ENCODE peak calls at places on chromosomes 6 and 20, in five cellular contexts. A is mesendoderm; B is left colon; R is stimulated activated CD8-positive, alpha-beta memory T cell treated with anti-CD3 and anti-CD28 coated beads, Interleukin-4, amount 100 ng/mL, for 4 hours; T is NCI-H2171. W is an unnamed sample.

GRCh38 chr6:89117285-89118108 is at the start of gene SRSF12:
- DNase-seq in A (peak), B (peak), R (peak), T (peak), W (peak)

GRCh38 chr6:110415297-110415916 is at the start of gene DDO:
- DNase-seq in A (no peak), B (peak), R (no peak), T (no peak), W (peak)

GRCh38 chr6:169326067-169326799 is 72.6 kb upstream of the THBS2 start:
- DNase-seq in A (peak), B (no peak), R (no peak), T (no peak), W (no peak)

GRCh38 chr6:43258807-43259686 is 15.8 kb downstream of the TTBK1 start:
- DNase-seq in A (no peak), B (no peak), R (no peak), T (no peak), W (no peak)

GRCh38 chr6:138188278-138188923 is 26.7 kb downstream of the ARFGEF3 start:
- DNase-seq in A (no peak), B (peak), R (no peak), T (no peak), W (peak)

GRCh38 chr6:15500901-15501805 is 161.7 kb downstream of the DTNBP1 start:
- DNase-seq in A (no peak), B (no peak), R (no peak), T (no peak), W (peak)

GRCh38 chr20:23047001-23047737 is 2.3 kb downstream of the THBD start:
- DNase-seq in A (no peak), B (no peak), R (no peak), T (no peak), W (no peak)

GRCh38 chr6:24644377-24644776 is 1.6 kb downstream of the KIAA0319 start:
- DNase-seq in A (no peak), B (no peak), R (no peak), T (no peak), W (no peak)

GRCh38 chr6:152746172-152746553 is 4.4 kb upstream of the VIP start:
- DNase-seq in A (no peak), B (no peak), R (no peak), T (no peak), W (no peak)

GRCh38 chr6:118872318-118872717 is 21.6 kb upstream of the ASF1A start:
- DNase-seq in A (no peak), B (no peak), R (no peak), T (no peak), W (no peak)

GRCh38 chr6:80932364-80932763 is 820.1 kb downstream of the TENT5A start:
- DNase-seq in A (no peak), B (no peak), R (no peak), T (no peak), W (no peak)

GRCh38 chr6:5149160-5149559 is 64.0 kb downstream of the PPP1R3G start:
- DNase-seq in A (no peak), B (no peak), R (no peak), T (no peak), W (no peak)

GRCh38 chr6:116370717-116371383 is at the start of gene DSE:
- DNase-seq in A (peak), B (peak), R (peak), T (peak), W (peak)

GRCh38 chr6:108167449-108167903 is 1.7 kb downstream of the NR2E1 start:
- DNase-seq in A (peak), B (no peak), R (no peak), T (no peak), W (no peak)

GRCh38 chr6:20028143-20028542 is 184.1 kb downstream of the MBOAT1 start:
- DNase-seq in A (peak), B (no peak), R (no peak), T (peak), W (no peak)

GRCh38 chr6:88840806-88841539 is 122.4 kb downstream of the RNGTT start:
- DNase-seq in A (no peak), B (no peak), R (no peak), T (no peak), W (no peak)

GRCh38 chr6:90219168-90219985 is 77.3 kb downstream of the BACH2 start:
- DNase-seq in A (peak), B (peak), R (no peak), T (peak), W (peak)

GRCh38 chr6:90643366-90643765 is 56.5 kb upstream of the MAP3K7 start:
- DNase-seq in A (peak), B (no peak), R (no peak), T (no peak), W (no peak)

GRCh38 chr6:15819226-15819625 is 156.4 kb upstream of the DTNBP1 start:
- DNase-seq in A (no peak), B (no peak), R (no peak), T (no peak), W (no peak)

GRCh38 chr6:72649032-72649984 is 27.4 kb downstream of the KCNQ5 start:
- DNase-seq in A (no peak), B (no peak), R (no peak), T (no peak), W (no peak)

GRCh38 chr20:51970858-51971257 is 168.5 kb upstream of the SALL4 start:
- DNase-seq in A (no peak), B (no peak), R (no peak), T (no peak), W (no peak)

GRCh38 chr6:72826033-72826432 is 204.2 kb downstream of the KCNQ5 start:
- DNase-seq in A (no peak), B (no peak), R (no peak), T (no peak), W (no peak)

GRCh38 chr6:144415835-144416237 is 130.7 kb downstream of the UTRN start:
- DNase-seq in A (no peak), B (no peak), R (no peak), T (no peak), W (no peak)

GRCh38 chr6:100228437-100229424 is 234.7 kb upstream of the MCHR2 start:
- DNase-seq in A (peak), B (peak), R (peak), T (no peak), W (peak)

GRCh38 chr6:4377635-4378034 is 242.3 kb upstream of the ECI2 start:
- DNase-seq in A (no peak), B (no peak), R (no peak), T (no peak), W (no peak)

GRCh38 chr20:29497261-29497671 is 1760.2 kb upstream of the DEFB115 start:
- DNase-seq in A (no peak), B (peak), R (no peak), T (peak), W (no peak)

GRCh38 chr20:38171301-38172010 is 6.4 kb upstream of the TGM2 start:
- DNase-seq in A (peak), B (no peak), R (no peak), T (no peak), W (no peak)

GRCh38 chr20:63520594-63520938 is at the start of gene PPDPF:
- DNase-seq in A (peak), B (peak), R (peak), T (peak), W (peak)

GRCh38 chr6:105618247-105618646 is 215.4 kb upstream of the PREP start:
- DNase-seq in A (no peak), B (no peak), R (no peak), T (no peak), W (no peak)

GRCh38 chr6:169950558-169950957 is 199.1 kb downstream of the ERMARD start:
- DNase-seq in A (no peak), B (peak), R (no peak), T (no peak), W (no peak)

GRCh38 chr20:47035191-47035590 is 140.5 kb downstream of the EYA2 start:
- DNase-seq in A (no peak), B (no peak), R (no peak), T (no peak), W (no peak)

GRCh38 chr6:25292384-25292783 is 13.2 kb downstream of the CARMIL1 start:
- DNase-seq in A (no peak), B (no peak), R (no peak), T (no peak), W (no peak)

GRCh38 chr20:1934578-1935573 is 39.7 kb downstream of the SIRPA start:
- DNase-seq in A (no peak), B (no peak), R (no peak), T (no peak), W (no peak)

GRCh38 chr6:34359438-34360158 is 32.9 kb downstream of the NUDT3 start:
- DNase-seq in A (no peak), B (no peak), R (no peak), T (peak), W (no peak)

GRCh38 chr6:75202676-75203131 is 3.1 kb downstream of the COL12A1 start:
- DNase-seq in A (peak), B (no peak), R (no peak), T (no peak), W (no peak)

GRCh38 chr20:54029176-54029575 is 41.2 kb downstream of the BCAS1 start:
- DNase-seq in A (no peak), B (no peak), R (no peak), T (no peak), W (no peak)

GRCh38 chr6:27541212-27541931 is 68.5 kb upstream of the ZNF184 start:
- DNase-seq in A (peak), B (no peak), R (no peak), T (no peak), W (no peak)

GRCh38 chr20:32574296-32575226 is 10.6 kb downstream of the NOL4L start:
- DNase-seq in A (peak), B (no peak), R (no peak), T (peak), W (no peak)

GRCh38 chr20:50071039-50071888 is 41.7 kb downstream of the UBE2V1 start:
- DNase-seq in A (peak), B (peak), R (peak), T (peak), W (peak)